ENCODE peak calls at places on chromosomes 16 and 17, in eight cellular contexts. One of them, this sample, is unnamed.

GRCh38 chr16:61780161-61780560 is 256.1 kb downstream of the CDH8 start:
- DNase-seq in HCEC 1CT: no peak
- DNase-seq in Caki2: no peak
- DNase-seq in adrenal gland: no peak
- DNase-seq in activated T-helper 1 cell treated with Interleukin-2 at 50 U/mL for 16 hours: no peak
- DNase-seq in anterior cingulate cortex: no peak
- DNase-seq in HFFc6: no peak
- DNase-seq in CD8-positive, alpha-beta memory T cell: no peak
- DNase-seq in this sample: no peak

GRCh38 chr17:31433091-31433790 is 41.8 kb downstream of the RAB11FIP4 start:
- DNase-seq in HCEC 1CT: no peak
- DNase-seq in Caki2: no peak
- DNase-seq in adrenal gland: no peak
- DNase-seq in activated T-helper 1 cell treated with Interleukin-2 at 50 U/mL for 16 hours: no peak
- DNase-seq in anterior cingulate cortex: no peak
- DNase-seq in HFFc6: no peak
- DNase-seq in CD8-positive, alpha-beta memory T cell: peak
- DNase-seq in this sample: no peak

GRCh38 chr17:35588196-35588920 is 1.2 kb downstream of the AP2B1 start:
- DNase-seq in HCEC 1CT: peak
- DNase-seq in Caki2: peak
- DNase-seq in adrenal gland: no peak
- DNase-seq in activated T-helper 1 cell treated with Interleukin-2 at 50 U/mL for 16 hours: no peak
- DNase-seq in anterior cingulate cortex: no peak
- DNase-seq in HFFc6: peak
- DNase-seq in CD8-positive, alpha-beta memory T cell: no peak
- DNase-seq in this sample: peak

GRCh38 chr16:85541619-85542547 is 71.2 kb upstream of the GSE1 start:
- DNase-seq in HCEC 1CT: no peak
- DNase-seq in Caki2: no peak
- DNase-seq in adrenal gland: no peak
- DNase-seq in activated T-helper 1 cell treated with Interleukin-2 at 50 U/mL for 16 hours: no peak
- DNase-seq in anterior cingulate cortex: no peak
- DNase-seq in HFFc6: no peak
- DNase-seq in CD8-positive, alpha-beta memory T cell: no peak
- DNase-seq in this sample: no peak

GRCh38 chr16:29992371-29992967 is 2.9 kb downstream of the HIRIP3 start:
- DNase-seq in HCEC 1CT: no peak
- DNase-seq in Caki2: peak
- DNase-seq in adrenal gland: peak
- DNase-seq in activated T-helper 1 cell treated with Interleukin-2 at 50 U/mL for 16 hours: no peak
- DNase-seq in anterior cingulate cortex: no peak
- DNase-seq in HFFc6: peak
- DNase-seq in CD8-positive, alpha-beta memory T cell: no peak
- DNase-seq in this sample: no peak

GRCh38 chr17:81843713-81844326 is 9.0 kb upstream of the PPP1R27 start:
- DNase-seq in HCEC 1CT: no peak
- DNase-seq in Caki2: no peak
- DNase-seq in adrenal gland: no peak
- DNase-seq in activated T-helper 1 cell treated with Interleukin-2 at 50 U/mL for 16 hours: no peak
- DNase-seq in anterior cingulate cortex: no peak
- DNase-seq in HFFc6: no peak
- DNase-seq in CD8-positive, alpha-beta memory T cell: no peak
- DNase-seq in this sample: no peak

GRCh38 chr16:57531635-57532220 is 4.6 kb downstream of the CCDC102A start:
- DNase-seq in HCEC 1CT: no peak
- DNase-seq in Caki2: no peak
- DNase-seq in adrenal gland: peak
- DNase-seq in activated T-helper 1 cell treated with Interleukin-2 at 50 U/mL for 16 hours: no peak
- DNase-seq in anterior cingulate cortex: no peak
- DNase-seq in HFFc6: no peak
- DNase-seq in CD8-positive, alpha-beta memory T cell: no peak
- DNase-seq in this sample: no peak

GRCh38 chr16:29988346-29989075 is 6.9 kb downstream of the HIRIP3 start:
- DNase-seq in HCEC 1CT: no peak
- DNase-seq in Caki2: no peak
- DNase-seq in adrenal gland: no peak
- DNase-seq in activated T-helper 1 cell treated with Interleukin-2 at 50 U/mL for 16 hours: no peak
- DNase-seq in anterior cingulate cortex: no peak
- DNase-seq in HFFc6: no peak
- DNase-seq in CD8-positive, alpha-beta memory T cell: no peak
- DNase-seq in this sample: no peak

GRCh38 chr17:77382966-77383612 is 242.3 kb downstream of the SEC14L1 start:
- DNase-seq in HCEC 1CT: peak
- DNase-seq in Caki2: peak
- DNase-seq in adrenal gland: peak
- DNase-seq in activated T-helper 1 cell treated with Interleukin-2 at 50 U/mL for 16 hours: no peak
- DNase-seq in anterior cingulate cortex: no peak
- DNase-seq in HFFc6: no peak
- DNase-seq in CD8-positive, alpha-beta memory T cell: no peak
- DNase-seq in this sample: peak

GRCh38 chr17:58084317-58084981 is 1.2 kb downstream of the DYNLL2 start:
- DNase-seq in HCEC 1CT: no peak
- DNase-seq in Caki2: peak
- DNase-seq in adrenal gland: peak
- DNase-seq in activated T-helper 1 cell treated with Interleukin-2 at 50 U/mL for 16 hours: peak
- DNase-seq in anterior cingulate cortex: no peak
- DNase-seq in HFFc6: peak
- DNase-seq in CD8-positive, alpha-beta memory T cell: peak
- DNase-seq in this sample: peak

GRCh38 chr16:82301108-82301755 is 131.2 kb upstream of the MPHOSPH6 start:
- DNase-seq in HCEC 1CT: no peak
- DNase-seq in Caki2: no peak
- DNase-seq in adrenal gland: no peak
- DNase-seq in activated T-helper 1 cell treated with Interleukin-2 at 50 U/mL for 16 hours: no peak
- DNase-seq in anterior cingulate cortex: no peak
- DNase-seq in HFFc6: no peak
- DNase-seq in CD8-positive, alpha-beta memory T cell: no peak
- DNase-seq in this sample: no peak

GRCh38 chr17:20267459-20267842 is 199.9 kb downstream of the LGALS9B start:
- DNase-seq in HCEC 1CT: no peak
- DNase-seq in Caki2: no peak
- DNase-seq in adrenal gland: no peak
- DNase-seq in activated T-helper 1 cell treated with Interleukin-2 at 50 U/mL for 16 hours: peak
- DNase-seq in anterior cingulate cortex: no peak
- DNase-seq in HFFc6: no peak
- DNase-seq in CD8-positive, alpha-beta memory T cell: peak
- DNase-seq in this sample: no peak

GRCh38 chr16:12763517-12763916 is 40.2 kb downstream of the CPPED1 start:
- DNase-seq in HCEC 1CT: no peak
- DNase-seq in Caki2: no peak
- DNase-seq in adrenal gland: no peak
- DNase-seq in activated T-helper 1 cell treated with Interleukin-2 at 50 U/mL for 16 hours: no peak
- DNase-seq in anterior cingulate cortex: no peak
- DNase-seq in HFFc6: no peak
- DNase-seq in CD8-positive, alpha-beta memory T cell: no peak
- DNase-seq in this sample: no peak

GRCh38 chr17:32517982-32518381 is 31.2 kb downstream of the CDK5R1 start:
- DNase-seq in HCEC 1CT: no peak
- DNase-seq in Caki2: no peak
- DNase-seq in adrenal gland: no peak
- DNase-seq in activated T-helper 1 cell treated with Interleukin-2 at 50 U/mL for 16 hours: no peak
- DNase-seq in anterior cingulate cortex: no peak
- DNase-seq in HFFc6: no peak
- DNase-seq in CD8-positive, alpha-beta memory T cell: no peak
- DNase-seq in this sample: no peak

GRCh38 chr16:4290236-4290830 is 17.5 kb upstream of the TFAP4 start:
- DNase-seq in HCEC 1CT: peak
- DNase-seq in Caki2: peak
- DNase-seq in adrenal gland: peak
- DNase-seq in activated T-helper 1 cell treated with Interleukin-2 at 50 U/mL for 16 hours: no peak
- DNase-seq in anterior cingulate cortex: no peak
- DNase-seq in HFFc6: peak
- DNase-seq in CD8-positive, alpha-beta memory T cell: no peak
- DNase-seq in this sample: peak

GRCh38 chr17:6297960-6298359 is 137.0 kb downstream of the AIPL1 start:
- DNase-seq in HCEC 1CT: no peak
- DNase-seq in Caki2: no peak
- DNase-seq in adrenal gland: no peak
- DNase-seq in activated T-helper 1 cell treated with Interleukin-2 at 50 U/mL for 16 hours: no peak
- DNase-seq in anterior cingulate cortex: peak
- DNase-seq in HFFc6: no peak
- DNase-seq in CD8-positive, alpha-beta memory T cell: no peak
- DNase-seq in this sample: no peak

GRCh38 chr17:82242977-82243647 is 14.3 kb downstream of the SLC16A3 start:
- DNase-seq in HCEC 1CT: peak
- DNase-seq in Caki2: peak
- DNase-seq in adrenal gland: peak
- DNase-seq in activated T-helper 1 cell treated with Interleukin-2 at 50 U/mL for 16 hours: no peak
- DNase-seq in anterior cingulate cortex: peak
- DNase-seq in HFFc6: peak
- DNase-seq in CD8-positive, alpha-beta memory T cell: no peak
- DNase-seq in this sample: peak

GRCh38 chr17:42675348-42675983 is 1.3 kb downstream of the PLEKHH3 start:
- DNase-seq in HCEC 1CT: no peak
- DNase-seq in Caki2: no peak
- DNase-seq in adrenal gland: no peak
- DNase-seq in activated T-helper 1 cell treated with Interleukin-2 at 50 U/mL for 16 hours: no peak
- DNase-seq in anterior cingulate cortex: peak
- DNase-seq in HFFc6: no peak
- DNase-seq in CD8-positive, alpha-beta memory T cell: no peak
- DNase-seq in this sample: no peak

GRCh38 chr17:8846768-8847211 is 20.7 kb downstream of the PIK3R6 start:
- DNase-seq in HCEC 1CT: no peak
- DNase-seq in Caki2: peak
- DNase-seq in adrenal gland: peak
- DNase-seq in activated T-helper 1 cell treated with Interleukin-2 at 50 U/mL for 16 hours: no peak
- DNase-seq in anterior cingulate cortex: no peak
- DNase-seq in HFFc6: peak
- DNase-seq in CD8-positive, alpha-beta memory T cell: no peak
- DNase-seq in this sample: peak